ENCODE peak calls at places on chromosomes 4 and X, in five cellular contexts. M, D, A, V and X are unnamed samples.

GRCh38 chr4:13526658-13527057 is 17.6 kb downstream of the NKX3-2 start:
- DNase-seq in M (no peak), D (no peak), A (no peak), V (no peak), X (no peak)

GRCh38 chr4:177182156-177182555 is 127.5 kb upstream of the NEIL3 start:
- DNase-seq in M (no peak), D (no peak), A (no peak), V (no peak), X (no peak)

GRCh38 chrX:40065291-40066046 is 32.3 kb downstream of the BCOR start:
- DNase-seq in M (no peak), D (peak), A (no peak), V (no peak), X (no peak)

GRCh38 chr4:111652206-111652605 is 493.0 kb upstream of the FAM241A start:
- DNase-seq in M (no peak), D (no peak), A (no peak), V (no peak), X (no peak)

GRCh38 chrX:22249371-22249770 is 23.3 kb upstream of the CBLL2 start:
- DNase-seq in M (no peak), D (no peak), A (no peak), V (peak), X (no peak)

GRCh38 chr4:174563399-174563798 is 41.1 kb upstream of the HPGD start:
- DNase-seq in M (no peak), D (no peak), A (no peak), V (no peak), X (no peak)

GRCh38 chr4:53055274-53055673 is 193.2 kb downstream of the RASL11B start:
- DNase-seq in M (no peak), D (no peak), A (no peak), V (peak), X (no peak)

GRCh38 chr4:67684839-67685531 is 16.0 kb downstream of the UBA6 start:
- DNase-seq in M (no peak), D (no peak), A (peak), V (no peak), X (no peak)

GRCh38 chr4:177308125-177308524 is 1.5 kb upstream of the NEIL3 start:
- DNase-seq in M (no peak), D (no peak), A (peak), V (no peak), X (peak)

GRCh38 chr4:53507671-53508286 is 83.5 kb downstream of the LNX1 start:
- DNase-seq in M (no peak), D (no peak), A (no peak), V (peak), X (no peak)

GRCh38 chrX:26254436-26254835 is 38.5 kb downstream of the MAGEB5 start:
- DNase-seq in M (no peak), D (no peak), A (no peak), V (no peak), X (no peak)

GRCh38 chr4:2931765-2932560 is 31.2 kb downstream of the NOP14 start:
- DNase-seq in M (peak), D (peak), A (no peak), V (no peak), X (no peak)

GRCh38 chr4:8681391-8681790 is 88.8 kb downstream of the CPZ start:
- DNase-seq in M (no peak), D (no peak), A (no peak), V (no peak), X (no peak)

GRCh38 chr4:19905006-19905405 is 346.7 kb upstream of the SLIT2 start:
- DNase-seq in M (no peak), D (no peak), A (no peak), V (no peak), X (no peak)

GRCh38 chrX:103330601-103331397 is 760 bp downstream of the TCEAL7 start:
- DNase-seq in M (no peak), D (no peak), A (no peak), V (no peak), X (no peak)

GRCh38 chrX:150690126-150690525 is 3.1 kb upstream of the MTMR1 start:
- DNase-seq in M (no peak), D (no peak), A (peak), V (peak), X (peak)

GRCh38 chr4:148069086-148070010 is 337.5 kb downstream of the ARHGAP10 start:
- DNase-seq in M (no peak), D (no peak), A (no peak), V (no peak), X (no peak)

GRCh38 chrX:111013778-111014455 is 82.1 kb upstream of the PAK3 start:
- DNase-seq in M (no peak), D (no peak), A (no peak), V (no peak), X (no peak)

GRCh38 chr4:70544279-70544870 is 26.0 kb downstream of the AMTN start:
- DNase-seq in M (no peak), D (no peak), A (peak), V (no peak), X (no peak)

GRCh38 chr4:170940043-170940724 is 850.4 kb upstream of the AADAT start:
- DNase-seq in M (no peak), D (no peak), A (no peak), V (no peak), X (no peak)

GRCh38 chr4:14787894-14788293 is 214.4 kb upstream of the CPEB2 start:
- DNase-seq in M (no peak), D (no peak), A (peak), V (no peak), X (no peak)

GRCh38 chr4:155032521-155033229 is 175.8 kb upstream of the NPY2R start:
- DNase-seq in M (no peak), D (no peak), A (no peak), V (no peak), X (no peak)

GRCh38 chrX:46710425-46710824 is 48.5 kb downstream of the SLC9A7 start:
- DNase-seq in M (no peak), D (no peak), A (peak), V (no peak), X (peak)

GRCh38 chr4:8365353-8365752 is 75.2 kb downstream of the ACOX3 start:
- DNase-seq in M (no peak), D (no peak), A (no peak), V (no peak), X (no peak)

GRCh38 chr4:121758896-121759568 is 5.9 kb downstream of the SMIM43 start:
- DNase-seq in M (no peak), D (no peak), A (peak), V (no peak), X (no peak)

GRCh38 chrX:109902665-109903064 is 100.2 kb upstream of the TMEM164 start:
- DNase-seq in M (no peak), D (no peak), A (peak), V (no peak), X (no peak)

GRCh38 chr4:129545599-129546278 is 449.8 kb downstream of the C4orf33 start:
- DNase-seq in M (peak), D (no peak), A (peak), V (no peak), X (peak)

GRCh38 chrX:17710836-17711235 is 26.5 kb upstream of the SCML1 start:
- DNase-seq in M (no peak), D (no peak), A (no peak), V (no peak), X (no peak)

GRCh38 chr4:90444904-90445303 is 317.7 kb downstream of the CCSER1 start:
- DNase-seq in M (no peak), D (no peak), A (peak), V (no peak), X (no peak)

GRCh38 chr4:72494156-72494555 is 74.9 kb downstream of the ADAMTS3 start:
- DNase-seq in M (no peak), D (no peak), A (no peak), V (no peak), X (no peak)

GRCh38 chrX:112759512-112759911 is 79.8 kb upstream of the LHFPL1 start:
- DNase-seq in M (no peak), D (no peak), A (no peak), V (no peak), X (no peak)

GRCh38 chr4:120085705-120086104 is 19.1 kb upstream of the MAD2L1 start:
- DNase-seq in M (no peak), D (no peak), A (no peak), V (no peak), X (no peak)

GRCh38 chr4:40949701-40950100 is 199.9 kb downstream of the NSUN7 start:
- DNase-seq in M (no peak), D (no peak), A (no peak), V (no peak), X (no peak)

GRCh38 chr4:40948017-40948416 is 198.3 kb downstream of the NSUN7 start:
- DNase-seq in M (no peak), D (no peak), A (no peak), V (no peak), X (no peak)

GRCh38 chr4:40940764-40941163 is 191.0 kb downstream of the NSUN7 start:
- DNase-seq in M (no peak), D (no peak), A (no peak), V (no peak), X (no peak)

GRCh38 chr4:40946652-40947051 is 196.9 kb downstream of the NSUN7 start:
- DNase-seq in M (no peak), D (no peak), A (no peak), V (no peak), X (no peak)
- H3K27ac ChIP-seq in M (no peak), D (no peak), A (no peak), V (no peak), X (no peak)

GRCh38 chr4:37644962-37645361 is 41.2 kb downstream of the RELL1 start:
- DNase-seq in M (no peak), D (no peak), A (no peak), V (no peak), X (no peak)
- H3K27ac ChIP-seq in M (no peak), D (no peak), A (no peak), V (no peak), X (no peak)

GRCh38 chrX:154441984-154442707 is 1.8 kb upstream of the FAM50A start:
- DNase-seq in M (no peak), D (no peak), A (peak), V (no peak), X (peak)

GRCh38 chrX:154444755-154445246 is 860 bp downstream of the FAM50A start:
- DNase-seq in M (no peak), D (no peak), A (no peak), V (no peak), X (no peak)

GRCh38 chrX:154444001-154444754 is at the start of gene FAM50A:
- DNase-seq in M (peak), D (no peak), A (peak), V (peak), X (no peak)

GRCh38 chrX:154441564-154441963 is 2.4 kb upstream of the FAM50A start:
- DNase-seq in M (no peak), D (no peak), A (no peak), V (no peak), X (no peak)

DNA sequence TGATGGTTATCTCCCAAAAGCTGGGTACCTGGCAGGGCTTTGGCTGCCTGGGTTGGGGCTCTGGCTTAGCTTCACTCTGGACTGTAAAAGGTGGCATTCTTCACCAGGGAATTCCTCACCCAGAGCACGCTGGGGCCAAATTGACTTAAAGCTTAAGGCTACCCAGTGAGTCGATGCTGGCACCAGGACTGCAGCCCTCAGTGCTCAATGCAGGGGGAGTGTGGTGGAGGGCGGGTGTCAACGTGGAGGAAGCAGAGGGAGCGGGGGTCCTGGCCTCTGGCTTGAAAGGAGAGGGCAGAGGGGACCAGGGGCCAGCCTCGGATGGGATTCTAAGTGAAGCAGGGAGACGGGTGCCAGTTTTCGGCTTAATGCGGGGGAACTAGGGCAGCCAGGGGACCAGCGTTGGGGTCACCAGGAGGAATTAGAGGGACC is 446 bp upstream of the FAM50A start:
- DNase-seq in M (no peak), D (no peak), A (peak), V (no peak), X (no peak)
- H3K27ac ChIP-seq in M (peak), D (peak), A (peak), V (no peak), X (peak)

GRCh38 chrX:37541991-37542390 is 29.5 kb upstream of the LANCL3 start:
- DNase-seq in M (no peak), D (no peak), A (no peak), V (no peak), X (no peak)
- H3K27ac ChIP-seq in M (no peak), D (no peak), A (no peak), V (no peak), X (no peak)

GRCh38 chr4:77184018-77184417 is 27.0 kb downstream of the CCNG2 start:
- DNase-seq in M (no peak), D (no peak), A (no peak), V (no peak), X (no peak)
- H3K27ac ChIP-seq in M (no peak), D (no peak), A (no peak), V (no peak), X (no peak)

DNA sequence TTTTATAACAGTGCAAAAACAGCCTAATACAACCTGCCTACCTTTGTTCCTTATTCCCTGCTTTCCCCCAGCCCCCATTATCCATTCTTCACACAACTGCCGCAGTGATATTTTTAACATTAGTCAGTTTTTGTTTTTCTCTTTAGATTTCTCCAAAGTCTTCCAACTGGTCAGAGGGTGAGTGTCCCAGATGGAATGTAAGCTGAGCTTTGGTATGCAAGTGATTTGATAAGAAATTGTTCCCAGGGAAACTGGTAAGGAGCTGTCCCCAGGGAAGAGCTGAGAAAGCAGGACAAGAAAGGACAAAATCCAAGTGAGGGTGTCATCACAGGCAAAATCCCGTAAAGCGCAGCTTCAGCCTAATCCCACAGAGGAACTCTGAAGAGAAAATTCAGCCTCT is 475.5 kb upstream of the ADGRL3 start:
- DNase-seq in M (no peak), D (no peak), A (peak), V (peak), X (no peak)
- H3K27ac ChIP-seq in M (no peak), D (no peak), A (peak), V (peak), X (no peak)

GRCh38 chrX:2536974-2537373 is 36.2 kb upstream of the DHRSX start:
- DNase-seq in M (peak), D (no peak), A (no peak), V (no peak), X (no peak)

GRCh38 chrX:2538016-2538415 is 37.2 kb upstream of the DHRSX start:
- DNase-seq in M (no peak), D (no peak), A (no peak), V (no peak), X (no peak)

GRCh38 chrX:2541603-2542002 is 40.8 kb upstream of the DHRSX start:
- DNase-seq in M (no peak), D (no peak), A (no peak), V (no peak), X (no peak)

GRCh38 chrX:2540426-2540942 is 39.7 kb upstream of the DHRSX start:
- DNase-seq in M (no peak), D (no peak), A (no peak), V (no peak), X (no peak)

GRCh38 chrX:2539586-2539985 is 38.8 kb upstream of the DHRSX start:
- DNase-seq in M (no peak), D (no peak), A (no peak), V (no peak), X (no peak)
- H3K27ac ChIP-seq in M (no peak), D (no peak), A (no peak), V (no peak), X (no peak)

DNA sequence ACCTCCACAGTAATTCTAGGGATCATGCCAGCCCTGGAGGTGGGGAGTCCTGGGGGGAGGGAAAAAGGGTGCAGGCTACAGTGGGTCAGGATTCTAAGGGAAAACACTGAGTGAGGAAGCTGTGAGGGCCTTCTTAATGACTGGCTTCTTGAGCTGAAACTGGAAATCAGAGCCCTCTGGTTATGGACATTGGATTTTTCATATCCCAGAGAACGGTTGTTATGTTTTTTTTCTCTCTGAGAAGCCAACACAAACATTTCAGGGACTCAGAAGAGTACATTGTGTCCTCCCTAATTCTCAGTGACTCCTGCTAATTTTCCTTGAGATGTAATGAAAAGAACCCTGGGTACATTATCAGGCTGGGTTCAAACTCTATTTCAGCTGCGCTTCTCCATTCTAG is 162.4 kb upstream of the PRDX4 start:
- DNase-seq in M (no peak), D (no peak), A (no peak), V (no peak), X (no peak)
- H3K27ac ChIP-seq in M (no peak), D (peak), A (peak), V (no peak), X (no peak)